ENCODE peak calls at places on chromosomes 2 and 18, in nine cellular contexts. W, L, H, K, A, E, M, B and O are unnamed samples.

GRCh38 chr2:169877406-169877805 is 50.2 kb downstream of the UBR3 start:
- DNase-seq in W (peak), M (no peak), H (no peak), E (no peak), L (no peak), B (no peak), K (no peak), A (no peak), O (no peak)

GRCh38 chr2:169173876-169174275 is 104.5 kb downstream of the DHRS9 start:
- DNase-seq in H (peak), M (no peak), L (no peak), A (no peak), K (no peak), E (no peak), W (no peak), B (no peak), O (no peak)

GRCh38 chr18:76414936-76415621 is 80.0 kb downstream of the ZNF516 start:
- DNase-seq in H (no peak), W (no peak), L (no peak), K (no peak), E (no peak), B (no peak), A (no peak), M (no peak), O (no peak)

GRCh38 chr2:201263774-201264173 is 3.4 kb downstream of the CASP8 start:
- DNase-seq in E (no peak), A (no peak), M (no peak), K (no peak), B (no peak), W (no peak), L (no peak), H (no peak), O (no peak)

GRCh38 chr2:175167076-175167791 is 769 bp downstream of the ATF2 start:
- DNase-seq in A (no peak), L (no peak), K (peak), W (peak), H (peak), M (no peak), B (peak), E (peak), O (no peak)

GRCh38 chr2:171150694-171151285 is 9.9 kb downstream of the TLK1 start:
- DNase-seq in B (no peak), H (no peak), K (no peak), A (no peak), E (no peak), L (no peak), M (no peak), W (no peak), O (no peak)

GRCh38 chr2:20446280-20446916 is 476 bp upstream of the RHOB start:
- DNase-seq in H (peak), W (no peak), K (no peak), M (no peak), L (no peak), A (no peak), B (no peak), E (no peak), O (no peak)

GRCh38 chr2:174012347-174013309 is 47.5 kb upstream of the SP3 start:
- DNase-seq in B (peak), E (peak), A (no peak), K (peak), M (no peak), W (no peak), H (no peak), L (peak), O (no peak)

GRCh38 chr2:208488668-208489564 is 82.3 kb downstream of the PTH2R start:
- DNase-seq in M (no peak), K (no peak), W (no peak), A (no peak), B (no peak), L (no peak), H (no peak), E (no peak), O (no peak)